ENCODE peak calls at places on chromosomes 1 and 21, in four cellular contexts. S, V, Z and B are unnamed samples. For H3K4me1, the result is how much of the 10 kb centered on the place peaks cover.

GRCh38 chr1:168709896-168710305 is 19.1 kb downstream of the DPT start:
- DNase-seq in S (no peak), V (no peak), Z (peak), B (no peak)

GRCh38 chr1:92965003-92965402 is 3.7 kb upstream of the DIPK1A start:
- DNase-seq in S (no peak), V (no peak), Z (no peak), B (no peak)

GRCh38 chr21:15058718-15059316 is 6.0 kb downstream of the NRIP1 start:
- DNase-seq in S (no peak), V (peak), Z (peak), B (no peak)

GRCh38 chr1:119711804-119712341 is at the start of gene PHGDH:
- DNase-seq in S (peak), V (peak), Z (peak), B (no peak)

GRCh38 chr1:3506943-3507342 is 52.5 kb downstream of the ARHGEF16 start:
- DNase-seq in S (no peak), V (no peak), Z (no peak), B (no peak)

GRCh38 chr1:232966663-232967062 is 16.3 kb downstream of the NTPCR start:
- DNase-seq in S (no peak), V (no peak), Z (no peak), B (no peak)

GRCh38 chr1:95353185-95353584 is 119.2 kb downstream of the RWDD3 start:
- DNase-seq in S (no peak), V (no peak), Z (no peak), B (no peak)

GRCh38 chr1:72009756-72010441 is 272.4 kb downstream of the NEGR1 start:
- DNase-seq in S (no peak), V (no peak), Z (no peak), B (no peak)

GRCh38 chr1:87926131-87926828 is 597.6 kb downstream of the LMO4 start:
- DNase-seq in S (no peak), V (no peak), Z (no peak), B (no peak)

GRCh38 chr1:44505210-44505993 is 100.3 kb downstream of the RNF220 start:
- DNase-seq in S (no peak), V (no peak), Z (no peak), B (no peak)

GRCh38 chr1:59595774-59596173 is 219.0 kb upstream of the HOOK1 start:
- DNase-seq in S (no peak), V (no peak), Z (no peak), B (no peak)

GRCh38 chr21:41605178-41605933 is 97.4 kb upstream of the TMPRSS2 start:
- DNase-seq in S (peak), V (no peak), Z (no peak), B (no peak)

GRCh38 chr1:21665711-21666571 is 3.2 kb downstream of the RAP1GAP start:
- DNase-seq in S (no peak), V (no peak), Z (no peak), B (no peak)

GRCh38 chr1:210597555-210598134 is 268.9 kb downstream of the HHAT start:
- DNase-seq in S (peak), V (no peak), Z (no peak), B (no peak)

GRCh38 chr21:36379236-36379635 is 6.0 kb upstream of the CHAF1B start:
- DNase-seq in S (no peak), V (no peak), Z (no peak), B (no peak)

GRCh38 chr1:110225212-110225611 is 15.1 kb downstream of the KCNC4 start:
- DNase-seq in S (no peak), V (no peak), Z (no peak), B (no peak)

DNA sequence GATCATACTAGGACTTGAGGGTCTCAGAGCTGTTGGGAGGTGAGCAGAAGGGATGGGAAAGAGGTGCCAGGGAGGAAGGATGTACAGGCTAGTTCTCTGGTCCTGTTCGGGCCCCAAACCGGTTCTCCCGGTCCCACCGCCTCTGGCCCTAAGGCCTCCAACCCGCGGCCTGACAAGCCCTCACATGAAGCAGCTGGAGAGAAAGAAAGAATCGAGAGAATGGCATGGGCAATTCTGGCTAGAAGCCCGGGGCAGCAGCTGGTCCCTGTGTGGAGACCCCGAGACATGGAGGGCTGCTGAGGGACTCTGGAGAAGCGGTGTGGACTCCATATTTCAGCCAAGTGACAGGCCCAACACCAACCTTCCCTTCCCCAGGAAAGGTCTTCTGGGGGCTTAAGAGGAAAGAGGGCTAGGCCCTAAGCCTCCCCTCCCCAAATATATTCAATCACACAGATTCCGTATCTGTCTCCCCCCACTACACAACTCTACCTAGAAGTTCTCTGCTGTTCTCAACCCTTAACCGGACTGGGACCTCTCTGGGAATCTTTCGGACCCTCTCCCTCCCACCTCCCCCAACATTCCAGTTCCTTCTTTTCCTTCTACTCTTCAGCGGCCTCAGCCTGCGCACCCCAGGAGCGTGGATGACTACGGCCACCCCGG is 610 bp downstream of the CDC42SE1 start:
- DNase-seq in S (no peak), V (no peak), Z (no peak), B (peak)
- H3K4me1 ChIP-seq in S (half or more), V (under half), Z (under half), B (under half)

GRCh38 chr1:11655263-11656079 is 794 bp downstream of the FBXO44 start:
- DNase-seq in S (no peak), V (no peak), Z (no peak), B (no peak)
- TF ChIP-seq FOSL1 in S (no peak), V (no peak), Z (no peak), B (no peak)

GRCh38 chr1:2268285-2269056 is 40.4 kb downstream of the SKI start:
- DNase-seq in S (no peak), V (no peak), Z (no peak), B (no peak)

GRCh38 chr1:2269922-2270259 is 41.8 kb downstream of the SKI start:
- DNase-seq in S (no peak), V (no peak), Z (no peak), B (no peak)

GRCh38 chr1:2270260-2271100 is 42.4 kb downstream of the SKI start:
- DNase-seq in S (peak), V (no peak), Z (no peak), B (no peak)

GRCh38 chr1:2267862-2268261 is 39.7 kb downstream of the SKI start:
- DNase-seq in S (no peak), V (no peak), Z (no peak), B (no peak)

GRCh38 chr1:2269193-2269921 is 41.2 kb downstream of the SKI start:
- DNase-seq in S (no peak), V (no peak), Z (no peak), B (no peak)
- H3K4me1 ChIP-seq in S (under half), V (half or more), Z (under half), B (under half)

GRCh38 chr1:53368314-53369033 is 40.6 kb upstream of the LRP8 start:
- DNase-seq in S (no peak), V (no peak), Z (no peak), B (peak)
- TF ChIP-seq FOSL1 in S (no peak), V (no peak), Z (no peak), B (no peak)

DNA sequence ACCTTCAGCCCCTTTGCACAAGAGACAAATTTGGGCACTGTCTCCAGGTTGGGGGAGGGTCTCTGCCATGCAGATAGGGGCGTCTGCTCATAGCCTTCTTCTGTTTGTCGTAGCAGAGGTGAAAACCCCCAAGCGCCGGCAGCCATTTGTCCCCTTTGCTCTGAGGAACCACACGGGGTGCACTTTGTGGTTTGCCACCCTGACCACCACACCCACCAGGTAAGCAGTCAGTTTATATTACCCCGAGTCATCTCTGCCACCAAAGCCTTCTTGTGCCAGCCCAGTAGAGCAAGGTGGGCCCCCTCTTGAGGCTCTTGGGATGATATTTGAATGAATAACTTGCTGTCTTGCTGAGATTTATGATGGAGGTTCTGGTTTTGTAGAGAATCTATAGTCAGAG is 111.8 kb downstream of the VPS13D start:
- DNase-seq in S (no peak), V (no peak), Z (no peak), B (no peak)
- H3K4me1 ChIP-seq in S (under half), V (under half), Z (under half), B (under half)